ENCODE peak calls at places on chromosomes 12 and 14, in five cellular contexts. E is left ventricle myocardium inferior; A is AG08396; W is activated naive CD4-positive, alpha-beta T cell treated with Interleukin-2 at 50 U/mL for 16 hours; T is AG04450. S is an unnamed sample.

GRCh38 chr12:47114481-47114892 is 34.7 kb upstream of the AMIGO2 start:
- DNase-seq in T (no peak), A (no peak), W (no peak), E (no peak), S (no peak)

GRCh38 chr12:107125833-107126232 is 32.5 kb upstream of the CRY1 start:
- DNase-seq in T (no peak), A (no peak), E (no peak), W (no peak), S (no peak)

GRCh38 chr12:11749943-11750690 is 100.6 kb downstream of the ETV6 start:
- DNase-seq in T (no peak), W (no peak), E (peak), A (no peak), S (no peak)

GRCh38 chr12:25797949-25798348 is 160.5 kb upstream of the RASSF8 start:
- DNase-seq in A (no peak), T (no peak), W (no peak), E (no peak), S (no peak)

GRCh38 chr12:56385873-56386272 is 23.2 kb upstream of the APOF start:
- DNase-seq in A (no peak), E (no peak), T (no peak), W (no peak), S (no peak)

GRCh38 chr14:104926619-104927431 is 2.1 kb downstream of the PLD4 start:
- DNase-seq in T (no peak), E (peak), W (no peak), A (no peak), S (no peak)

GRCh38 chr12:101051901-101052550 is 158.0 kb downstream of the SLC5A8 start:
- DNase-seq in T (peak), W (no peak), E (no peak), A (peak), S (no peak)

GRCh38 chr14:64478634-64479250 is 13.4 kb downstream of the AKAP5 start:
- DNase-seq in E (no peak), T (no peak), W (no peak), A (peak), S (no peak)

GRCh38 chr14:22466520-22466919 is 122.5 kb downstream of the DAD1 start:
- DNase-seq in A (no peak), E (no peak), T (no peak), W (no peak), S (no peak)

GRCh38 chr12:30806989-30807694 is 52.4 kb upstream of the CAPRIN2 start:
- DNase-seq in W (no peak), T (no peak), A (peak), E (no peak), S (peak)

GRCh38 chr14:91732859-91733477 is 1.1 kb upstream of the CATSPERB start:
- DNase-seq in A (no peak), E (no peak), W (no peak), T (no peak), S (no peak)

GRCh38 chr12:9334964-9335363 is 126.8 kb upstream of the PZP start:
- DNase-seq in A (no peak), W (no peak), E (no peak), T (no peak), S (no peak)

GRCh38 chr12:56081393-56082347 is 1.7 kb downstream of the ERBB3 start:
- DNase-seq in T (no peak), E (no peak), W (no peak), A (no peak), S (no peak)

GRCh38 chr12:116609715-116610114 is 50.5 kb downstream of the MAP1LC3B2 start:
- DNase-seq in W (peak), T (no peak), E (no peak), A (no peak), S (peak)

GRCh38 chr12:108594-108993 is 42.0 kb downstream of the IQSEC3 start:
- DNase-seq in E (peak), T (no peak), A (no peak), W (no peak), S (no peak)

GRCh38 chr14:92647499-92648279 is 100.7 kb downstream of the LGMN start:
- DNase-seq in A (peak), E (no peak), W (no peak), T (no peak), S (no peak)

GRCh38 chr14:101500061-101500460 is 61.2 kb upstream of the DIO3 start:
- DNase-seq in E (no peak), W (no peak), T (no peak), A (no peak), S (no peak)

GRCh38 chr14:61409782-61410181 is 88.4 kb downstream of the PRKCH start:
- DNase-seq in W (no peak), A (no peak), E (no peak), T (no peak), S (no peak)

GRCh38 chr12:65528127-65528526 is 249.6 kb downstream of the MSRB3 start:
- DNase-seq in W (no peak), T (no peak), A (no peak), E (no peak), S (no peak)

GRCh38 chr12:132314035-132314434 is 15.4 kb downstream of the GALNT9 start:
- DNase-seq in T (no peak), W (no peak), A (no peak), E (no peak), S (no peak)

GRCh38 chr12:90281156-90281868 is 572.7 kb upstream of the ATP2B1 start:
- DNase-seq in T (no peak), A (no peak), E (no peak), W (no peak), S (no peak)

GRCh38 chr12:122421815-122422737 is at the start of gene CLIP1:
- DNase-seq in E (peak), T (no peak), W (peak), A (peak), S (peak)

GRCh38 chr14:35028435-35028834 is 17.6 kb upstream of the FAM177A1 start:
- DNase-seq in W (no peak), A (no peak), E (no peak), T (no peak), S (no peak)

GRCh38 chr14:21213652-21214051 is 55.6 kb downstream of the HNRNPC start:
- DNase-seq in T (no peak), E (no peak), A (no peak), W (no peak), S (no peak)

GRCh38 chr12:1553987-1554982 is 40.1 kb downstream of the FBXL14 start:
- DNase-seq in T (no peak), W (peak), E (no peak), A (no peak), S (peak)

GRCh38 chr14:33774161-33774560 is 176.7 kb downstream of the EGLN3 start:
- DNase-seq in E (no peak), T (no peak), A (no peak), W (no peak), S (no peak)

GRCh38 chr14:75126679-75127473 is at the start of gene NEK9:
- DNase-seq in W (peak), T (no peak), A (peak), E (peak), S (peak)

GRCh38 chr12:52020539-52021336 is 14.0 kb downstream of the TAMALIN start:
- DNase-seq in A (peak), T (no peak), E (no peak), W (peak), S (peak)

GRCh38 chr12:85156569-85156968 is 120.4 kb downstream of the LRRIQ1 start:
- DNase-seq in T (no peak), A (no peak), E (no peak), W (no peak), S (no peak)

S was measured in activated CD4-positive, alpha-beta memory T cell treated with anti-CD3 and anti-CD28 coated beads for 36 hours.